ENCODE peak calls at places on chromosomes 12 and 14, in ten cellular contexts. F, K, S, I, Y, H, M, L, E and G are unnamed samples.

GRCh38 chr14:72599579-72600470 is 294.1 kb downstream of the DPF3 start:
- DNase-seq in S (no peak), H (no peak), M (no peak), E (peak; percentile 51), Y (no peak), K (no peak), L (no peak), F (no peak), I (peak; percentile 31), G (no peak)

GRCh38 chr12:99486277-99486676 is 161.3 kb upstream of the GARIN6 start:
- DNase-seq in F (no peak), K (no peak), E (no peak), S (no peak), I (no peak), L (no peak), Y (no peak), M (no peak), H (no peak), G (no peak)

GRCh38 chr12:62983594-62983993 is 48.6 kb upstream of the PPM1H start:
- DNase-seq in I (no peak), K (no peak), E (peak; percentile 8), S (no peak), Y (no peak), L (no peak), M (no peak), F (no peak), H (peak; percentile 24), G (no peak)

GRCh38 chr12:1306817-1307216 is 287.6 kb downstream of the FBXL14 start:
- DNase-seq in M (no peak), Y (no peak), I (no peak), F (no peak), E (no peak), S (no peak), L (no peak), K (no peak), H (no peak), G (no peak)

GRCh38 chr12:111363578-111363977 is 5.3 kb downstream of the PHETA1 start:
- DNase-seq in E (no peak), K (no peak), L (no peak), H (peak; percentile 55), F (no peak), I (no peak), Y (no peak), S (no peak), M (no peak), G (no peak)

GRCh38 chr12:2998789-2999264 is 39.6 kb downstream of the TEAD4 start:
- DNase-seq in L (no peak), M (peak; percentile 91), I (peak; percentile 75), H (peak; percentile 35), Y (no peak), K (no peak), S (no peak), E (peak; percentile 47), F (no peak), G (no peak)

GRCh38 chr12:106632797-106633450 is 50.1 kb downstream of the RFX4 start:
- DNase-seq in K (no peak), M (no peak), S (no peak), Y (no peak), H (peak; percentile 72), F (no peak), I (no peak), E (no peak), L (no peak), G (no peak)

GRCh38 chr14:74932401-74932901 is 9.4 kb upstream of the RPS6KL1 start:
- DNase-seq in L (no peak), I (no peak), M (peak; percentile 26), H (no peak), K (no peak), Y (peak; percentile 51), F (no peak), S (no peak), E (peak; percentile 76), G (no peak)

GRCh38 chr12:124030510-124030909 is 57.5 kb downstream of the ZNF664 start:
- DNase-seq in F (no peak), M (no peak), E (no peak), K (no peak), Y (no peak), I (peak; percentile 41), H (peak; percentile 87), S (no peak), L (no peak), G (no peak)

GRCh38 chr14:61649283-61649682 is 46.0 kb upstream of the HIF1A start:
- DNase-seq in S (no peak), L (no peak), K (no peak), F (no peak), I (no peak), Y (no peak), E (no peak), H (no peak), M (no peak), G (no peak)

GRCh38 chr12:116882742-116883141 is 1.5 kb upstream of the HRK start:
- DNase-seq in F (no peak), S (no peak), M (no peak), H (peak; percentile 57), I (no peak), Y (no peak), K (no peak), E (peak; percentile 36), L (no peak), G (no peak)

GRCh38 chr14:32230695-32231280 is 27.7 kb upstream of the RNU6-8 start:
- DNase-seq in L (no peak), Y (no peak), F (no peak), S (no peak), M (no peak), H (peak; percentile 86), K (peak; percentile 11), I (no peak), E (no peak), G (no peak)

GRCh38 chr12:99911076-99911475 is 73.7 kb downstream of the ANKS1B start:
- DNase-seq in E (no peak), L (no peak), M (no peak), I (no peak), S (no peak), Y (peak; percentile 33), K (peak; percentile 74), F (peak; percentile 45), H (peak; percentile 96), G (no peak)

GRCh38 chr12:94615284-94616216 is 34.8 kb downstream of the TMCC3 start:
- DNase-seq in S (no peak), I (peak; percentile 25), K (no peak), M (peak; percentile 69), F (no peak), Y (no peak), E (no peak), L (no peak), H (peak; percentile 78), G (no peak)

GRCh38 chr14:67971627-67972625 is 152.3 kb downstream of the RAD51B start:
- DNase-seq in H (peak; percentile 84), E (no peak), L (peak; percentile 29), K (no peak), I (no peak), M (no peak), F (no peak), Y (no peak), S (no peak), G (no peak)